ENCODE peak calls at places on chromosomes 1 and 21, in seven cellular contexts. K, Y, D, A, R, Q and C are unnamed samples.
A peak's percentile ranks its signal among the peaks of the same experiment; 100 is the strongest.

GRCh38 chr21:32415451-32415850 is 2.9 kb downstream of the EVA1C start:
- DNase-seq in D (no peak), Q (no peak), K (no peak), Y (no peak), R (no peak), A (no peak), C (no peak)

GRCh38 chr1:236284291-236284711 is 2.5 kb upstream of the ERO1B start:
- DNase-seq in D (no peak), Y (no peak), Q (no peak), A (no peak), K (no peak), R (no peak), C (no peak)

GRCh38 chr21:32364387-32364786 is 28.4 kb downstream of the URB1 start:
- DNase-seq in K (no peak), D (no peak), R (no peak), A (peak; percentile 68), Q (peak; percentile 69), Y (peak; percentile 65), C (no peak)

GRCh38 chr1:93925206-93925605 is 16.0 kb upstream of the GCLM start:
- DNase-seq in D (no peak), Q (no peak), K (no peak), Y (no peak), A (no peak), R (no peak), C (no peak)

GRCh38 chr1:153990468-153991150 is at the start of gene RPS27:
- DNase-seq in Q (peak; percentile 97), A (peak; percentile 99), D (peak; percentile 95), Y (peak; percentile 97), R (peak; percentile 88), K (peak; percentile 92), C (peak; percentile 97)

GRCh38 chr21:34135330-34135729 is 62.0 kb downstream of the MRPS6 start:
- DNase-seq in Q (no peak), Y (no peak), R (no peak), K (no peak), D (no peak), A (no peak), C (no peak)

GRCh38 chr1:95733671-95734070 is 499.7 kb downstream of the RWDD3 start:
- DNase-seq in A (no peak), R (no peak), K (no peak), Y (no peak), D (no peak), Q (no peak), C (no peak)

GRCh38 chr1:17419626-17420328 is 19.7 kb downstream of the RCC2 start:
- DNase-seq in A (peak; percentile 56), K (peak; percentile 92), Q (peak; percentile 71), Y (peak; percentile 49), R (peak; percentile 87), D (no peak), C (no peak)

GRCh38 chr1:15884477-15884876 is 37.0 kb downstream of the SPEN start:
- DNase-seq in Y (no peak), R (no peak), A (peak; percentile 30), Q (no peak), K (no peak), D (no peak), C (no peak)

GRCh38 chr1:165228676-165229075 is 127.8 kb downstream of the LMX1A start:
- DNase-seq in R (no peak), Q (no peak), Y (no peak), D (no peak), K (no peak), A (peak; percentile 6), C (no peak)

GRCh38 chr21:32423320-32423719 is 10.8 kb downstream of the EVA1C start:
- DNase-seq in Y (peak; percentile 86), Q (no peak), R (no peak), D (no peak), A (peak; percentile 76), K (no peak), C (peak; percentile 12)

GRCh38 chr1:7476861-7477534 is 294.1 kb upstream of the VAMP3 start:
- DNase-seq in R (no peak), K (no peak), D (no peak), Q (no peak), A (no peak), Y (no peak), C (no peak)

GRCh38 chr21:21018841-21019240 is 20.6 kb downstream of the NCAM2 start:
- DNase-seq in D (no peak), R (no peak), Q (no peak), Y (peak; percentile 18), K (no peak), A (no peak), C (no peak)

GRCh38 chr21:37357691-37358090 is 8.9 kb upstream of the DYRK1A start:
- DNase-seq in Q (no peak), D (no peak), Y (no peak), R (no peak), A (no peak), K (no peak), C (no peak)

GRCh38 chr1:5659606-5660005 is 332.6 kb downstream of the NPHP4 start:
- DNase-seq in Q (no peak), D (no peak), K (no peak), Y (no peak), R (no peak), A (no peak), C (no peak)

GRCh38 chr1:151523331-151523730 is 12.1 kb downstream of the CGN start:
- DNase-seq in Y (no peak), R (no peak), A (no peak), D (no peak), Q (no peak), K (no peak), C (no peak)

GRCh38 chr1:156444407-156445001 is 56.1 kb downstream of the MEF2D start:
- DNase-seq in D (no peak), R (no peak), Q (no peak), Y (no peak), A (peak; percentile 49), K (no peak), C (no peak)

GRCh38 chr1:203328714-203329122 is 22.2 kb downstream of the FMOD start:
- DNase-seq in A (peak; percentile 85), K (no peak), Y (peak; percentile 82), D (peak; percentile 51), Q (no peak), R (peak; percentile 68), C (no peak)

DNA sequence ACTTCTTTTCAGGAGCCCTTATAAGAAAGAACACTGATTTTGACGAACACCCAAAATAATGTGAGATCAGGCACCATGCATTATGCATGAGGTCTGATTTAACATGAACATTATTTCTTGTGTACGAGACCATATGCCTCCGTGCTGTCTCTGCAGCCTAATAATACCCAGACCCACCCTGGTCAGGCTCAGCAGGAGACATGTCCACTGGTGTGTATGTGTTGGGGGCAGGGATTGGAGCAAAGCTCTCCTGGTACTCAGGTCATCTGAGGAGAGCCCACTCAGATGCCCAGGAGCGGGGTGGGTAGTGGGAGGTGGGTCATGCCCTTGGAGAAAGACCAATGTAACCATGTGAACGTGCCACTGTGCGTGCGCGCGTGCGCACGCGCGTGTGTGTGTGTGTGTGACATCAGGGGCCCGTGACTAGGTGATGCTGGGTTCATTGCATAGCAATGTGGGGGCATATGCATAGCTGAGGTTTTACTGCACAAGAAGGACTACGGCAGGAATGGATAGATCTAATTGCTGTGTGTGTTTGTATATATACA is 7.1 kb downstream of the POU3F1 start:
- DNase-seq in A (no peak), D (no peak), Y (no peak), K (no peak), R (no peak), Q (no peak), C (no peak)
- H3K4me3 ChIP-seq in A (no peak overlapping the region), D (no peak overlapping the region), Y (no peak overlapping the region), K (no peak overlapping the region), R (no peak overlapping the region), Q (no peak overlapping the region), C (no peak overlapping the region)

GRCh38 chr1:207081106-207081505 is 7.6 kb upstream of the C4BPB start:
- DNase-seq in Q (no peak), A (no peak), D (no peak), R (no peak), K (no peak), Y (no peak), C (no peak)
- TF ChIP-seq CTCF in Q (no peak), A (no peak), D (no peak), R (no peak), K (no peak), Y (no peak), C (no peak)

GRCh38 chr1:114341886-114342285 is 169.1 kb downstream of the TRIM33 start:
- DNase-seq in A (peak; percentile 6), R (no peak), D (peak; percentile 60), K (no peak), Q (no peak), Y (peak; percentile 62), C (no peak)

GRCh38 chr1:114337417-114337816 is 173.6 kb downstream of the TRIM33 start:
- DNase-seq in Y (no peak), A (no peak), K (no peak), Q (no peak), R (no peak), D (no peak), C (no peak)

GRCh38 chr1:114338491-114338890 is 172.5 kb downstream of the TRIM33 start:
- DNase-seq in D (no peak), A (no peak), R (no peak), Y (no peak), K (no peak), Q (no peak), C (no peak)

GRCh38 chr1:114340906-114341698 is 169.9 kb downstream of the TRIM33 start:
- DNase-seq in D (no peak), Q (no peak), A (no peak), Y (no peak), R (no peak), K (no peak), C (no peak)

DNA sequence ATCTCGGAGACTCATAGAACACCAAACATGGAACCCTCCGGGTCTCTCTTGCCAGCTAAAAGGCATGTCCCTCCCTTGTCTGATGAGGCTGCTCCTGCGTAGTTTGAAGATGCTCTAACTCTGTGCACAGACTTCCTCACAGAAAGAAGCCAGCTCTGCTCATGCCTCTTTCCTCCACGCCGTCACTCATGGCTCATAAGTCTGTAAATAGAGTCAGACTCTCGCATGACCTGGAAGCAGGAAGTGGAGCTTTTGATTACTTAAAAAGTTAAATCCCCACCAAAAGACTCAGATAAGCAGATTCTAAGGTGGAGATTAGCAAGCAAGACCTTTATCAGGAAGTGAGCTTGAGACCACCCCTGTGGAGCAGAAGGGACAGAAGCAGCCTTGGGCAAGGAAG is 171.6 kb downstream of the TRIM33 start:
- DNase-seq in K (no peak), Y (no peak), R (no peak), Q (no peak), D (no peak), A (no peak), C (no peak)
- H3K4me3 ChIP-seq in K (no peak overlapping the region), Y (no peak overlapping the region), R (no peak overlapping the region), Q (no peak overlapping the region), D (no peak overlapping the region), A (no peak overlapping the region), C (no peak overlapping the region)

GRCh38 chr21:46556802-46557201 is 48.1 kb downstream of the S100B start:
- DNase-seq in D (no peak), R (no peak), A (no peak), K (no peak), Y (no peak), Q (no peak), C (no peak)

GRCh38 chr21:46557469-46557868 is 47.4 kb downstream of the S100B start:
- DNase-seq in K (no peak), R (no peak), Y (no peak), D (no peak), Q (no peak), A (no peak), C (no peak)

GRCh38 chr21:46555678-46556077 is 49.2 kb downstream of the S100B start:
- DNase-seq in R (no peak), Y (no peak), Q (no peak), D (no peak), A (no peak), K (no peak), C (no peak)

GRCh38 chr21:46559291-46559983 is 45.4 kb downstream of the S100B start:
- DNase-seq in Q (no peak), Y (no peak), A (no peak), R (peak; percentile 55), D (no peak), K (no peak), C (no peak)

GRCh38 chr21:46557919-46558392 is 46.9 kb downstream of the S100B start:
- DNase-seq in Y (no peak), R (no peak), D (no peak), A (no peak), Q (no peak), K (no peak), C (no peak)
- TF ChIP-seq CTCF in Y (no peak), R (no peak), D (no peak), A (no peak), Q (no peak), K (no peak), C (no peak)